ENCODE peak calls at places on chromosomes 1 and 21, in four cellular contexts. I is GM12878, V is HepG2, A is K562. Q is an unnamed sample.

GRCh38 chr1:78688701-78689100 is 39.1 kb downstream of the IFI44 start:
- DNase-seq in I (no peak), V (no peak), A (no peak), Q (no peak)

GRCh38 chr1:226816585-226816984 is 53.8 kb upstream of the PSEN2 start:
- DNase-seq in I (no peak), V (no peak), A (no peak), Q (no peak)

GRCh38 chr1:40310129-40310461 is 7.0 kb downstream of the COL9A2 start:
- DNase-seq in I (no peak), V (no peak), A (no peak), Q (no peak)

GRCh38 chr1:23814016-23814415 is 11.2 kb downstream of the HMGCL start:
- DNase-seq in I (no peak), V (no peak), A (no peak), Q (no peak)

GRCh38 chr1:89198500-89199072 is at the start of gene GBP4:
- DNase-seq in I (peak; percentile 69), V (no peak), A (no peak), Q (peak; percentile 15)

GRCh38 chr1:24961961-24962861 is 32.1 kb upstream of the RUNX3 start:
- DNase-seq in I (no peak), V (no peak), A (no peak), Q (peak; percentile 62)

GRCh38 chr1:39566441-39567137 is 10.0 kb downstream of the PABPC4 start:
- DNase-seq in I (no peak), V (peak; percentile 91), A (no peak), Q (no peak)

GRCh38 chr1:110114784-110115183 is 2.5 kb downstream of the UBL4B start:
- DNase-seq in I (no peak), V (no peak), A (no peak), Q (no peak)

GRCh38 chr1:201014816-201015200 is 8.7 kb downstream of the KIF21B start:
- DNase-seq in I (no peak), V (no peak), A (no peak), Q (no peak)

GRCh38 chr1:171017431-171017830 is 73.3 kb upstream of the FMO3 start:
- DNase-seq in I (no peak), V (no peak), A (no peak), Q (peak; percentile 13)

GRCh38 chr1:24849653-24850295 is 80.3 kb downstream of the RUNX3 start:
- DNase-seq in I (no peak), V (no peak), A (peak; percentile 51), Q (no peak)

GRCh38 chr1:82090104-82090503 is 289.4 kb downstream of the ADGRL2 start:
- DNase-seq in I (no peak), V (no peak), A (no peak), Q (no peak)

GRCh38 chr1:202112864-202113689 is 9.6 kb upstream of the GPR37L1 start:
- DNase-seq in I (no peak), V (no peak), A (no peak), Q (no peak)

GRCh38 chr1:156499703-156500577 is 635 bp downstream of the MEF2D start:
- DNase-seq in I (no peak), V (no peak), A (peak; percentile 53), Q (peak; percentile 49)

GRCh38 chr1:214862421-214862820 is 220.1 kb upstream of the KCNK2 start:
- DNase-seq in I (no peak), V (no peak), A (no peak), Q (no peak)

GRCh38 chr21:42097860-42098259 is 26.7 kb downstream of the UMODL1 start:
- DNase-seq in I (no peak), V (peak; percentile 55), A (peak; percentile 16), Q (no peak)

DNA sequence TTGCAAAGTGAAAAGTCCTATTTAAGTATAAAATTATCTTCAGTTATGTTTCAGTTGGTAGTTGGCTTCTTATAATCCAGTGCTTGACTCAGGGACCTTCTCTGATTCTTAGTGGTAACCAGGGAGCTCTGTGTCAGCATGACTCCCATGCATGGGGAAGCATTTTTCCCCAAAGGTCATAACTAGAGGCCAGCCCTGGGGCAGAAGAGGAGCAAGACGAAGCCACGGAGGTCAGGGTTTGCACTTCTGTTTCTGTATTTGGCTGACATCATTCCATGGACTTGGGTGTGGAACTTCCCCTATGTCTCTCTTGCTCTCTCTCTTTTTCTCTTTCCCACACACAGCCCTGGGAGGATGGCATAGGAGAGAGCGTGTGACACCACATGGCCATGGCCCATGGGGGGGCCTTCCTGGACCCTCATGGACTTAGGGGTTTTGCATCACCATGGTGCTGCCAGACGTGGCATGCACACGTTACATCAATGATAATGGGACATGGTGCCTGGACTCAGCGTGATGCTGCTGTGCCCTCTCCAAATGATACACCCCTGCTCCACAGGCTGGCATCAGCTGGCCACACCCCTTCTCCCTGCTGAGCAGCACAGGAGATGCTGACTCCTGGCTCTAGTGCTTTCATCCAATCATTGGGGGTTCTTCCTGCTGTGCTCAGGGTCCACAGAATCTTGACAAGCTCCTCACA is 260.5 kb downstream of the KCNJ6 start:
- DNase-seq in I (no peak), V (no peak), A (no peak), Q (no peak)
- TF ChIP-seq USF2 in I (no peak), V (no peak), A (no peak), Q (no peak)

GRCh38 chr1:46761740-46762139 is 37.1 kb upstream of the CYP4B1 start:
- DNase-seq in I (no peak), V (no peak), A (no peak), Q (no peak)
- TF ChIP-seq ATF3 in I (no peak), V (no peak), A (no peak), Q (no peak)

GRCh38 chr1:220487297-220487820 is 40.6 kb upstream of the MARK1 start:
- DNase-seq in I (no peak), V (no peak), A (peak; percentile 20), Q (no peak)
- TF ChIP-seq USF2 in I (no peak), V (no peak), A (no peak), Q (no peak)

GRCh38 chr1:94314222-94314858 is 77.0 kb upstream of the ARHGAP29 start:
- DNase-seq in I (no peak), V (no peak), A (no peak), Q (no peak)

GRCh38 chr1:94306521-94306920 is 69.1 kb upstream of the ARHGAP29 start:
- DNase-seq in I (no peak), V (no peak), A (no peak), Q (no peak)

GRCh38 chr1:94309829-94310569 is 72.6 kb upstream of the ARHGAP29 start:
- DNase-seq in I (no peak), V (no peak), A (no peak), Q (no peak)

GRCh38 chr1:94309216-94309615 is 71.8 kb upstream of the ARHGAP29 start:
- DNase-seq in I (no peak), V (peak; percentile 53), A (no peak), Q (no peak)

DNA sequence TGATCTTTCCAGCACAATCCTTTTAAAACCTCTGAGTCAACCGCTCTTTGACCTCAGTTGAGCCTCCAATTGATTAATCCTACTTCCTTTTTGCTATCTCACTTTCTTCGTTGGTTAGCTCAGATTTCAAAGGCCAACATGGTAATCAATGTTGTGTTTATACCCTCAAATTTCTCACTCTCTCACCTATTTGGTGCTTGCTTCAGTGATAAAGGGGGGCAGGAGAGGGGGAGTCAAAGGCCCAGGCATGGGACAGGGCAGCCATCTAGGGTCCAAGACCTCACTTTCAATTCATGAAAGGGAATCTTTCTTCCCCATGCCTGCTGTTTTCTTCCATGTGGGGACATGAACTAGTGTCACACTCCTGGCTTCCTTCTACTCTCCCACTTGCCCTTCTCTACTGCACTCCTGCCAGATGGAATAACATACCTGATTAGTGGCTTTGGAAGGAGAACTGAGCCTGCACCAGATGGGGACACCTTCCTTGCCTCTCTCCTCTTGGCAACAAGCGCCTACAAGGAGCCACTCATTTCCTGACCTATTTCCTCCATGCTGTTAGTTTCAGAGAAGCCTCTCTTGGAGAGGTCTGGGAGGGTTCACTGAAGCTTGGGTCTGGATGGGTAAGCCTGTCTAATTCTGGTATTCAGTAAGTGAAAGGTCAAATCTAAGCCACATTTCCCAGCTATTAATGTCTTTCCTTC is 73.3 kb upstream of the ARHGAP29 start:
- DNase-seq in I (no peak), V (peak; percentile 86), A (no peak), Q (no peak)
- TF ChIP-seq ATF3 in I (no peak), V (no peak), A (no peak), Q (no peak)

DNA sequence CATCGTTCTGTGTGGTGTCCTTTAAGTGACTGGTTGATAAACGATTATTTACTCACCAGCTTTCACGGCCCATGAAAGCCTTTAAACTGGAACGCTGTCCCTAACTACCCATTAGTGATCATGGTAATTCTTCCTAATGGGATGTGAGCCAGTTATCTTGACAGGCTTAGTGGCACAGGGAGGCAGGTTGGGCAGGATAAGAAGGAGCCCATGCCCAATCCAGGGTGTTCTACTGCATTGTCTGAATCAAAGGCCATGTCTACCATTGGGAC is 71.5 kb downstream of the SEC16B start:
- DNase-seq in I (no peak), V (no peak), A (no peak), Q (no peak)
- TF ChIP-seq USF2 in I (no peak), V (no peak), A (no peak), Q (no peak)